ENCODE peak calls at places on chromosomes 4 and X, in six cellular contexts. Y is left lung, W is dorsolateral prefrontal cortex, Z is lower lobe of right lung, T is fibroblast of lung, R is cardiac fibroblast. F is an unnamed sample.

GRCh38 chr4:137393043-137393442 is 139.3 kb downstream of the PCDH18 start:
- DNase-seq in T (peak; percentile 59), W (no peak), Y (no peak), R (no peak), Z (no peak), F (no peak)

GRCh38 chr4:107349266-107349665 is 313.2 kb upstream of the DKK2 start:
- DNase-seq in Z (no peak), W (no peak), R (no peak), Y (no peak), T (no peak), F (no peak)

GRCh38 chrX:153672531-153673397 is 849 bp downstream of the PNCK start:
- DNase-seq in W (no peak), Z (no peak), Y (no peak), T (no peak), R (no peak), F (peak; percentile 9)

GRCh38 chr4:74822603-74823002 is 28.3 kb upstream of the BTC start:
- DNase-seq in Y (no peak), T (no peak), Z (no peak), R (no peak), W (no peak), F (no peak)

GRCh38 chr4:40122941-40123340 is 66.3 kb downstream of the N4BP2 start:
- DNase-seq in R (no peak), Y (no peak), T (no peak), W (no peak), Z (no peak), F (no peak)

GRCh38 chr4:11259837-11260236 is 168.9 kb downstream of the HS3ST1 start:
- DNase-seq in W (peak; percentile 70), T (no peak), R (no peak), Z (no peak), Y (no peak), F (no peak)

GRCh38 chr4:173461170-173461569 is 62.3 kb upstream of the SCRG1 start:
- DNase-seq in R (no peak), Z (no peak), T (no peak), Y (no peak), W (no peak), F (no peak)

GRCh38 chrX:141936080-141936479 is 32.4 kb downstream of the MAGEC1 start:
- DNase-seq in T (peak; percentile 25), R (peak; percentile 27), W (no peak), Z (no peak), Y (no peak), F (no peak)

GRCh38 chr4:136742330-136742729 is 790.0 kb downstream of the PCDH18 start:
- DNase-seq in T (peak; percentile 39), W (no peak), Y (no peak), R (peak; percentile 60), Z (no peak), F (no peak)

GRCh38 chr4:105624530-105624929 is 72.1 kb downstream of the ARHGEF38 start:
- DNase-seq in R (peak; percentile 54), Y (no peak), T (peak; percentile 75), Z (no peak), W (no peak), F (no peak)

GRCh38 chr4:178273168-178273567 is 830.9 kb upstream of the AGA start:
- DNase-seq in Y (no peak), R (no peak), T (no peak), Z (no peak), W (no peak), F (no peak)

GRCh38 chr4:178271386-178271785 is 829.1 kb upstream of the AGA start:
- DNase-seq in R (no peak), T (no peak), W (no peak), Z (no peak), Y (peak; percentile 42), F (no peak)

GRCh38 chr4:178275671-178276360 is 833.6 kb upstream of the AGA start:
- DNase-seq in T (no peak), Z (no peak), Y (no peak), W (no peak), R (no peak), F (no peak)
- TF ChIP-seq CTCF in T (no peak), Z (no peak), Y (no peak), W (no peak), R (no peak), F (no peak)

DNA sequence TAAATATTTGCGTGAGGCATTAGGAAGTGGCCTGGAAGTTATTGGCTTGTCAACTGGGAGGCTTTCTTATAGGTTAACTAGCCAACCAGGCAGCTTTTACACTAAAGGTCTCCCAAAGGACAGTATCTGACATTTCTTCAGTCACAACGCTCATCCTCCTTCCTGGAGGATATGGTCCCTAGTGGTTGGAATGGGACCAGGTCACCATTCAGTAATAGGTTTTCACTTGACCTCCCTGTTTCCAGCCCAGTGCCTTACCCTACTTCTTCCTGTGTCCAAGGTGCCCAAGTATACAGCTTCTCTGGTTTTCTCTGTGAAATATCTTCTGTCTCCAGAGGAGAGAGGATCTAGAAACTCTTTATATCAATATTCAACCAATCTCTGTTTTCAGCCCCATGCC is 38.5 kb downstream of the RPS6KA3 start:
- DNase-seq in R (no peak), Z (no peak), T (no peak), Y (no peak), W (no peak), F (no peak)
- TF ChIP-seq CTCF in R (no peak), Z (no peak), T (no peak), Y (no peak), W (no peak), F (no peak)

DNA sequence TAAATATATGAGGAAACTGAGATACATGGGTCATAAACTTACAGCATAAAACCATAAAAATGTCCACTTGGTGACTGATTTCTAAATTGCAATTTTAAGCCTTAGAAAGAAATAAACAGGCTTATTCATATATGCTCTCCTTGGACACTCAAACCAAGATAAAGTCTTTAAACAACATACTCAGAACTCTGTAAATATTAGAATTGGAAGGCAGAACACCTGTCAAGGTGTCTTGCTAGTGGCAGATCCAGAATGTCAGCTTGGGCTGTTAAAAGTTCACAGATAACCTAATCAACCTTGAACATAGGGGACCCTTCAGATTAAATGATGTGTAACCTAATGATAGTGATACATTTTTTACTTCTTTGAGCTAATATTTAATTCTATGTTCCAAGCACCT is 208.1 kb upstream of the ARSJ start:
- DNase-seq in Z (no peak), W (no peak), Y (no peak), R (no peak), T (no peak), F (no peak)
- TF ChIP-seq CTCF in Z (no peak), W (no peak), Y (no peak), R (no peak), T (no peak), F (no peak)

GRCh38 chr4:44674471-44674870 is 3.7 kb upstream of the GUF1 start:
- DNase-seq in T (peak; percentile 4), Y (no peak), Z (no peak), R (no peak), W (no peak), F (no peak)

GRCh38 chr4:44679060-44679459 is 840 bp downstream of the GUF1 start:
- DNase-seq in T (no peak), Z (no peak), R (no peak), Y (no peak), W (no peak), F (no peak)

GRCh38 chr4:44678094-44679023 is at the start of gene GUF1:
- DNase-seq in Z (peak; percentile 95), Y (peak; percentile 96), W (peak; percentile 88), R (peak; percentile 90), T (peak; percentile 92), F (peak; percentile 69)
- TF ChIP-seq CTCF in Z (no peak), Y (no peak), W (peak; percentile 27), R (no peak), T (no peak), F (peak; percentile 9)

DNA sequence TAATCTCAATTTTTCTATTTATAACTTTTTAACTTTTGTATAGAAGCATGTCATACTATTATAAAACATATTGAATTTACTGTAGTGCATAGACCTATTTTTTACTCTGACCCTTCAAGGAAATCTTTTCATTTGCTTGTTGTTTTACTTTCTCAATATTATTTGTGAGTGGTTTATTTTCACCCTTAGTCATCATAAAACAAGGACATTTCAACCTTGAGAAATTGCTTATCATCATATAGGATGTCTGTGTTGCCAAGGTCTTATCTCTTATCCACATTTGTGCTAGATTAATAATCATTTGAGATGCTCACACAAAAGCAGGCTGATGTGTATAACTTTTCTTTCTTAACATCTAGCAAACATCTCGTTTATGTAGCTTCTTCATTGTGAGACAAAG is 408.6 kb upstream of the PABPC4L start:
- DNase-seq in R (no peak), T (no peak), Y (no peak), W (no peak), Z (no peak), F (no peak)
- TF ChIP-seq CTCF in R (no peak), T (no peak), Y (no peak), W (no peak), Z (no peak), F (no peak)